ENCODE peak calls at places on chromosomes 4 and X, in seven cellular contexts. One of them, this sample, is unnamed.

GRCh38 chrX:110477593-110478228 is 119.1 kb downstream of the RTL9 start:
- DNase-seq in GM23248: no peak
- DNase-seq in omental fat pad: no peak
- DNase-seq in activated T-helper 1 cell treated with anti-CD3 and anti-CD28 coated beads, Interleukin-12 subunit alpha, Interleukin-12 subunit beta, Interleukin-2, Interleukin-4 antibody, amounts not matched to agents 30 ng/mL and 10 ng/mL and 1 ng/mL, durations not matched to agents 14 hours and 24 hours and 36 hours: no peak
- DNase-seq in fibroblast of mammary gland: peak
- DNase-seq in iPS-NIHi11: no peak
- DNase-seq in T-helper 1 cell: no peak
- DNase-seq in this sample: peak

GRCh38 chr4:184649971-184650855 is 675 bp downstream of the PRIMPOL start:
- DNase-seq in GM23248: peak
- DNase-seq in omental fat pad: peak
- DNase-seq in activated T-helper 1 cell treated with anti-CD3 and anti-CD28 coated beads, Interleukin-12 subunit alpha, Interleukin-12 subunit beta, Interleukin-2, Interleukin-4 antibody, amounts not matched to agents 30 ng/mL and 10 ng/mL and 1 ng/mL, durations not matched to agents 14 hours and 24 hours and 36 hours: no peak
- DNase-seq in fibroblast of mammary gland: peak
- DNase-seq in iPS-NIHi11: no peak
- DNase-seq in T-helper 1 cell: no peak
- DNase-seq in this sample: peak

GRCh38 chr4:7196283-7196651 is 3.9 kb downstream of the SORCS2 start:
- DNase-seq in GM23248: no peak
- DNase-seq in omental fat pad: no peak
- DNase-seq in activated T-helper 1 cell treated with anti-CD3 and anti-CD28 coated beads, Interleukin-12 subunit alpha, Interleukin-12 subunit beta, Interleukin-2, Interleukin-4 antibody, amounts not matched to agents 30 ng/mL and 10 ng/mL and 1 ng/mL, durations not matched to agents 14 hours and 24 hours and 36 hours: no peak
- DNase-seq in fibroblast of mammary gland: no peak
- DNase-seq in iPS-NIHi11: no peak
- DNase-seq in T-helper 1 cell: no peak
- DNase-seq in this sample: no peak

GRCh38 chr4:159484049-159484448 is 381.2 kb downstream of the RAPGEF2 start:
- DNase-seq in GM23248: no peak
- DNase-seq in omental fat pad: no peak
- DNase-seq in activated T-helper 1 cell treated with anti-CD3 and anti-CD28 coated beads, Interleukin-12 subunit alpha, Interleukin-12 subunit beta, Interleukin-2, Interleukin-4 antibody, amounts not matched to agents 30 ng/mL and 10 ng/mL and 1 ng/mL, durations not matched to agents 14 hours and 24 hours and 36 hours: no peak
- DNase-seq in fibroblast of mammary gland: no peak
- DNase-seq in iPS-NIHi11: no peak
- DNase-seq in T-helper 1 cell: no peak
- DNase-seq in this sample: no peak

GRCh38 chrX:77937291-77937690 is 26.8 kb downstream of the ATP7A start:
- DNase-seq in GM23248: peak
- DNase-seq in omental fat pad: no peak
- DNase-seq in activated T-helper 1 cell treated with anti-CD3 and anti-CD28 coated beads, Interleukin-12 subunit alpha, Interleukin-12 subunit beta, Interleukin-2, Interleukin-4 antibody, amounts not matched to agents 30 ng/mL and 10 ng/mL and 1 ng/mL, durations not matched to agents 14 hours and 24 hours and 36 hours: no peak
- DNase-seq in fibroblast of mammary gland: peak
- DNase-seq in iPS-NIHi11: no peak
- DNase-seq in T-helper 1 cell: no peak
- DNase-seq in this sample: peak

GRCh38 chr4:156638332-156638731 is 333.3 kb downstream of the PDGFC start:
- DNase-seq in GM23248: peak
- DNase-seq in omental fat pad: no peak
- DNase-seq in activated T-helper 1 cell treated with anti-CD3 and anti-CD28 coated beads, Interleukin-12 subunit alpha, Interleukin-12 subunit beta, Interleukin-2, Interleukin-4 antibody, amounts not matched to agents 30 ng/mL and 10 ng/mL and 1 ng/mL, durations not matched to agents 14 hours and 24 hours and 36 hours: no peak
- DNase-seq in fibroblast of mammary gland: peak
- DNase-seq in iPS-NIHi11: peak
- DNase-seq in T-helper 1 cell: no peak
- DNase-seq in this sample: peak

GRCh38 chrX:97039363-97040029 is 155.8 kb downstream of the RPA4 start:
- DNase-seq in GM23248: peak
- DNase-seq in omental fat pad: no peak
- DNase-seq in activated T-helper 1 cell treated with anti-CD3 and anti-CD28 coated beads, Interleukin-12 subunit alpha, Interleukin-12 subunit beta, Interleukin-2, Interleukin-4 antibody, amounts not matched to agents 30 ng/mL and 10 ng/mL and 1 ng/mL, durations not matched to agents 14 hours and 24 hours and 36 hours: no peak
- DNase-seq in fibroblast of mammary gland: peak
- DNase-seq in iPS-NIHi11: no peak
- DNase-seq in T-helper 1 cell: no peak
- DNase-seq in this sample: peak

GRCh38 chr4:183171484-183172267 is 72.6 kb downstream of the WWC2 start:
- DNase-seq in GM23248: peak
- DNase-seq in omental fat pad: no peak
- DNase-seq in activated T-helper 1 cell treated with anti-CD3 and anti-CD28 coated beads, Interleukin-12 subunit alpha, Interleukin-12 subunit beta, Interleukin-2, Interleukin-4 antibody, amounts not matched to agents 30 ng/mL and 10 ng/mL and 1 ng/mL, durations not matched to agents 14 hours and 24 hours and 36 hours: no peak
- DNase-seq in fibroblast of mammary gland: peak
- DNase-seq in iPS-NIHi11: no peak
- DNase-seq in T-helper 1 cell: no peak
- DNase-seq in this sample: no peak

GRCh38 chr4:14348506-14348905 is 653.8 kb upstream of the CPEB2 start:
- DNase-seq in GM23248: peak
- DNase-seq in omental fat pad: no peak
- DNase-seq in activated T-helper 1 cell treated with anti-CD3 and anti-CD28 coated beads, Interleukin-12 subunit alpha, Interleukin-12 subunit beta, Interleukin-2, Interleukin-4 antibody, amounts not matched to agents 30 ng/mL and 10 ng/mL and 1 ng/mL, durations not matched to agents 14 hours and 24 hours and 36 hours: no peak
- DNase-seq in fibroblast of mammary gland: peak
- DNase-seq in iPS-NIHi11: no peak
- DNase-seq in T-helper 1 cell: no peak
- DNase-seq in this sample: peak

GRCh38 chr4:104728380-104729122 is 233.9 kb upstream of the CXXC4 start:
- DNase-seq in GM23248: peak
- DNase-seq in omental fat pad: no peak
- DNase-seq in activated T-helper 1 cell treated with anti-CD3 and anti-CD28 coated beads, Interleukin-12 subunit alpha, Interleukin-12 subunit beta, Interleukin-2, Interleukin-4 antibody, amounts not matched to agents 30 ng/mL and 10 ng/mL and 1 ng/mL, durations not matched to agents 14 hours and 24 hours and 36 hours: no peak
- DNase-seq in fibroblast of mammary gland: peak
- DNase-seq in iPS-NIHi11: no peak
- DNase-seq in T-helper 1 cell: no peak
- DNase-seq in this sample: peak

GRCh38 chr4:7513731-7514130 is 79.0 kb upstream of the PSAPL1 start:
- DNase-seq in GM23248: peak
- DNase-seq in omental fat pad: no peak
- DNase-seq in activated T-helper 1 cell treated with anti-CD3 and anti-CD28 coated beads, Interleukin-12 subunit alpha, Interleukin-12 subunit beta, Interleukin-2, Interleukin-4 antibody, amounts not matched to agents 30 ng/mL and 10 ng/mL and 1 ng/mL, durations not matched to agents 14 hours and 24 hours and 36 hours: no peak
- DNase-seq in fibroblast of mammary gland: peak
- DNase-seq in iPS-NIHi11: peak
- DNase-seq in T-helper 1 cell: no peak
- DNase-seq in this sample: peak

GRCh38 chr4:139282375-139283075 is 2.5 kb upstream of the MGARP start:
- DNase-seq in GM23248: peak
- DNase-seq in omental fat pad: no peak
- DNase-seq in activated T-helper 1 cell treated with anti-CD3 and anti-CD28 coated beads, Interleukin-12 subunit alpha, Interleukin-12 subunit beta, Interleukin-2, Interleukin-4 antibody, amounts not matched to agents 30 ng/mL and 10 ng/mL and 1 ng/mL, durations not matched to agents 14 hours and 24 hours and 36 hours: no peak
- DNase-seq in fibroblast of mammary gland: peak
- DNase-seq in iPS-NIHi11: no peak
- DNase-seq in T-helper 1 cell: no peak
- DNase-seq in this sample: no peak

GRCh38 chrX:17674611-17675010 is 62.7 kb upstream of the SCML1 start:
- DNase-seq in GM23248: no peak
- DNase-seq in omental fat pad: no peak
- DNase-seq in activated T-helper 1 cell treated with anti-CD3 and anti-CD28 coated beads, Interleukin-12 subunit alpha, Interleukin-12 subunit beta, Interleukin-2, Interleukin-4 antibody, amounts not matched to agents 30 ng/mL and 10 ng/mL and 1 ng/mL, durations not matched to agents 14 hours and 24 hours and 36 hours: no peak
- DNase-seq in fibroblast of mammary gland: peak
- DNase-seq in iPS-NIHi11: no peak
- DNase-seq in T-helper 1 cell: no peak
- DNase-seq in this sample: no peak

GRCh38 chr4:156388826-156389225 is 435.2 kb upstream of the CTSO start:
- DNase-seq in GM23248: peak
- DNase-seq in omental fat pad: no peak
- DNase-seq in activated T-helper 1 cell treated with anti-CD3 and anti-CD28 coated beads, Interleukin-12 subunit alpha, Interleukin-12 subunit beta, Interleukin-2, Interleukin-4 antibody, amounts not matched to agents 30 ng/mL and 10 ng/mL and 1 ng/mL, durations not matched to agents 14 hours and 24 hours and 36 hours: no peak
- DNase-seq in fibroblast of mammary gland: peak
- DNase-seq in iPS-NIHi11: no peak
- DNase-seq in T-helper 1 cell: no peak
- DNase-seq in this sample: peak

This sample was measured in M059J.